ENCODE peak calls at places on chromosomes 11 and 22, in six cellular contexts. P is testis; E is IMR-90; B is tibial artery; M is CD4-positive, CD25-positive, alpha-beta regulatory T cell; N is sigmoid colon. C is an unnamed sample.

GRCh38 chr11:71298761-71299181 is 46.4 kb upstream of the SHANK2 start:
- DNase-seq in P (no peak), E (no peak), B (no peak), M (no peak), N (peak; percentile 55), C (no peak)

GRCh38 chr11:68495330-68495729 is 34.8 kb downstream of the PPP6R3 start:
- DNase-seq in P (no peak), E (no peak), B (no peak), M (no peak), N (no peak), C (no peak)

GRCh38 chr11:57349491-57350274 is 11.5 kb downstream of the P2RX3 start:
- DNase-seq in P (peak; percentile 84), E (peak; percentile 33), B (peak; percentile 48), M (peak; percentile 44), N (peak; percentile 78), C (peak; percentile 27)

GRCh38 chr11:76232026-76232665 is 25.8 kb upstream of the WNT11 start:
- DNase-seq in P (no peak), E (no peak), B (no peak), M (no peak), N (no peak), C (peak; percentile 11)

GRCh38 chr11:101867951-101868350 is 46.9 kb upstream of the CEP126 start:
- DNase-seq in P (no peak), E (peak; percentile 58), B (no peak), M (no peak), N (no peak), C (no peak)

GRCh38 chr22:18120941-18121340 is 10.3 kb downstream of the TUBA8 start:
- DNase-seq in P (no peak), E (no peak), B (no peak), M (no peak), N (no peak), C (no peak)

GRCh38 chr11:128610765-128611617 is 23.6 kb upstream of the ETS1 start:
- DNase-seq in P (no peak), E (no peak), B (no peak), M (peak; percentile 55), N (no peak), C (no peak)

GRCh38 chr11:108453207-108453835 is 14.0 kb downstream of the C11orf65 start:
- DNase-seq in P (no peak), E (no peak), B (no peak), M (no peak), N (no peak), C (no peak)

GRCh38 chr11:65637794-65638317 is at the start of gene SIPA1:
- DNase-seq in P (peak; percentile 70), E (peak; percentile 93), B (peak; percentile 51), M (peak; percentile 71), N (peak; percentile 86), C (peak; percentile 65)

GRCh38 chr11:125072210-125072960 is 9.3 kb downstream of the SLC37A2 start:
- DNase-seq in P (no peak), E (no peak), B (peak; percentile 51), M (no peak), N (peak; percentile 71), C (no peak)

GRCh38 chr11:19767691-19768151 is 55.1 kb downstream of the NAV2 start:
- DNase-seq in P (no peak), E (no peak), B (no peak), M (no peak), N (no peak), C (no peak)

GRCh38 chr11:27242591-27242990 is 120.4 kb downstream of the CCDC34 start:
- DNase-seq in P (no peak), E (peak; percentile 46), B (no peak), M (no peak), N (no peak), C (no peak)

DNA sequence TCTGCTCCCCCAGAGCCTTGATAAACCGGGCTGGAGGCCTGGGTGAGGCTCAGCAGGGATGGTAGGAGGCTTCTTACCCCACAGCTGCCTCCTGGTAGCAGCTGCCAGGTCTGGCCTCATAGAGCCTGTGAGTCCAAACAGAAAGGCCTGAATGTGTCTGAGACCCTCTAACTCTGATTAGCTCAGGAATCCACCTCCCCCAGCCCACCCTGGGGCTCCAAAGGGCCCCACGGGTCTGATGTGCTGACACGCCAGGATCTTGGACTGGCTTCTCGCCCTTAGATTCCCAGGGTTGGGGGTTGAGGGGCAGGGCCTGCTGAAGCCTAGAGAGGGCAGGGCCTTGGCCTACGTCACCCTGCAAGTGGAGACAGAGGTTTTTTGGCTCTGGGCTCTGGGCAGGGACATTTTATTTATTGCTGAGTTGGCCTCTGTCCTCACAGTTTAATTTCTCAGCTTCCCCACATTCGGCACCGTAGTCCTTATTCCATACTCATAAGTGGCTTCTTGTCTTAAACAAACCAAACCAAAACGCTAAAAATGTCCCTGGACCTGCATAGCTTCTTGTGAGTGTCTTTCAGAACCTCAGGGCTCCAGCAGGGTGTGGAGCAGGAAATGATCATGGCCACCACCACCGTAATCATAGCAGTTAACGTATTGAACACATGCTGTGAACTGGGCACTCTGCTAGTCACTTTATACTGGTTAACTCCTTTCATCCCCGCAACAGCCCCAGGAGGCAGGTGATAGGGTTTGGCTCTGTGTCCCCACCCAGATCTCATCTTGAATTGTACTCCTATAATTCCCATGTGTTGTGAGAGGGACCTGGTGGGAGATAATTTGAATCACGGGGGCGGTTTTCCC is 25.1 kb downstream of the KIAA1671 start:
- DNase-seq in P (peak; percentile 39), E (no peak), B (peak; percentile 66), M (no peak), N (peak; percentile 79), C (no peak)
- H3K4me1 ChIP-seq in P (peaks cover 31% of the 10 kb centered on the region), E (no peaks in the 10 kb centered on the region), B (no peaks in the 10 kb centered on the region), M (no peaks in the 10 kb centered on the region), N (peaks cover 22% of the 10 kb centered on the region), C (no peaks in the 10 kb centered on the region)

DNA sequence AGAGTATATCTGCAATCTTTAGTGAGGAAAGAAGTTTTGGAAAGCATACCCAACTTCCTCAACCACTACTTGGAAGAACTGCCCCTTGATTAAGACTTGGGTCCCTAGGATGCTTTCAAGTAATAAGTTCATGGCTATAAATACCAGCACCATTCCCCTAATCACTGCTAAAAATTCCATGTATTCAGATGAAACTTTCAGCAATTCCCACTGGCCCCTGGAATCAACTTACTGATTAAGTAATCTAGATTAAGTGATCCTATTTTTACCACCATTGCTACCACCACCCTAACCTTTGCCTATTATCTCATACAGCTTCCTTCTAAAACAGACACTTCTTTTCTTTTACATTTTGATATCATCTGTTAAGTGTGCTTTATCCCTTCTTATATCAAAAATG is 10.5 kb downstream of the PICALM start:
- DNase-seq in P (no peak), E (no peak), B (no peak), M (no peak), N (no peak), C (no peak)
- H3K4me1 ChIP-seq in P (peaks cover 5% of the 10 kb centered on the region), E (peaks cover 10% of the 10 kb centered on the region), B (no peaks in the 10 kb centered on the region), M (peaks cover 84% of the 10 kb centered on the region), N (peaks cover 44% of the 10 kb centered on the region), C (peaks cover 17% of the 10 kb centered on the region)

GRCh38 chr22:21780259-21780658 is 44.7 kb upstream of the YPEL1 start:
- DNase-seq in P (no peak), E (no peak), B (no peak), M (no peak), N (no peak), C (no peak)
- H3K4me1 ChIP-seq in P (peaks cover under 1% of the 10 kb centered on the region), E (peaks cover 6% of the 10 kb centered on the region), B (no peaks in the 10 kb centered on the region), M (no peaks in the 10 kb centered on the region), N (no peaks in the 10 kb centered on the region), C (no peaks in the 10 kb centered on the region)

GRCh38 chr22:45478108-45478771 is 24.4 kb upstream of the FBLN1 start:
- DNase-seq in P (peak; percentile 35), E (peak; percentile 96), B (no peak), M (no peak), N (no peak), C (no peak)

GRCh38 chr22:45477366-45478107 is 25.1 kb upstream of the FBLN1 start:
- DNase-seq in P (peak; percentile 19), E (no peak), B (no peak), M (no peak), N (no peak), C (no peak)

GRCh38 chr22:45475063-45475747 is 27.5 kb upstream of the FBLN1 start:
- DNase-seq in P (no peak), E (peak; percentile 57), B (no peak), M (no peak), N (no peak), C (no peak)

GRCh38 chr22:45475876-45476514 is 26.7 kb upstream of the FBLN1 start:
- DNase-seq in P (no peak), E (no peak), B (peak; percentile 68), M (no peak), N (no peak), C (no peak)

DNA sequence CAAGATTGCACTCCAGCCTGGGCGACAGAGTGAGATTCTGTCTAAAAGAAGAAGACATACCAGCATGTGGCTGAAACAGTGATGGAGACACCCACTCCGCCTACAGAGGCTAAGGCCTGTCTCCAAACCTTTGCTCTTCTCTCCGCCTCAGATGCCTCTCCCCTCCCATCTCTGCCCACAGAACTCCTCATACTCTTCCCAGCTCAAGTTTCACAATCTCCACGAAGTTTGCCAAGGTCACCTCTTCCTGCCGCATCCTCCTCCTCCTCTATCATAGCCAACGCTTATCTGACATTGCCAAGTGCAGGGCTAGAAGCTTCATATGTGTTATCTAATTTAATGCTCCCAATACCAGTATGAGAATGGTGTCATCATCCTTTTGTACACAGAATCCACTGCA is 25.9 kb upstream of the FBLN1 start:
- DNase-seq in P (peak; percentile 61), E (no peak), B (no peak), M (no peak), N (no peak), C (no peak)
- H3K4me1 ChIP-seq in P (peaks cover 26% of the 10 kb centered on the region), E (peaks cover 22% of the 10 kb centered on the region), B (no peaks in the 10 kb centered on the region), M (no peaks in the 10 kb centered on the region), N (no peaks in the 10 kb centered on the region), C (no peaks in the 10 kb centered on the region)

GRCh38 chr11:118604566-118604965 is 2.8 kb upstream of the PHLDB1 start:
- DNase-seq in P (no peak), E (no peak), B (no peak), M (no peak), N (no peak), C (no peak)
- H3K4me1 ChIP-seq in P (peaks cover 34% of the 10 kb centered on the region), E (peaks cover 31% of the 10 kb centered on the region), B (no peaks in the 10 kb centered on the region), M (peaks cover 22% of the 10 kb centered on the region), N (peaks cover 41% of the 10 kb centered on the region), C (peaks cover 20% of the 10 kb centered on the region)